ENCODE peak calls at places on chromosomes 2 and 18, in nine cellular contexts. O, P, H, Y, I, Q, C, U and A are unnamed samples.
A peak's percentile ranks its signal among the peaks of the same experiment; 100 is the strongest.

GRCh38 chr2:176558574-176559140 is 289.4 kb downstream of the MTX2 start:
- DNase-seq in O (no peak), P (no peak), H (no peak), Y (no peak), I (no peak), Q (no peak), C (no peak), U (no peak), A (no peak)

GRCh38 chr2:237180987-237181386 is 95.3 kb downstream of the COPS8 start:
- DNase-seq in O (no peak), P (no peak), H (no peak), Y (no peak), I (no peak), Q (no peak), C (no peak), U (no peak), A (no peak)

GRCh38 chr2:26621469-26622199 is 19.5 kb downstream of the CIB4 start:
- DNase-seq in O (no peak), P (no peak), H (no peak), Y (no peak), I (no peak), Q (no peak), C (no peak), U (no peak), A (no peak)

GRCh38 chr18:61360440-61361383 is 27.5 kb downstream of the CDH20 start:
- DNase-seq in O (no peak), P (no peak), H (no peak), Y (no peak), I (no peak), Q (no peak), C (no peak), U (no peak), A (no peak)

GRCh38 chr2:43356774-43357173 is 130.4 kb upstream of the ZFP36L2 start:
- DNase-seq in O (no peak), P (no peak), H (no peak), Y (no peak), I (no peak), Q (no peak), C (no peak), U (no peak), A (no peak)

GRCh38 chr2:58387701-58388100 is 146.6 kb upstream of the FANCL start:
- DNase-seq in O (no peak), P (no peak), H (no peak), Y (no peak), I (no peak), Q (no peak), C (no peak), U (no peak), A (no peak)

GRCh38 chr2:222038086-222038802 is 260.6 kb downstream of the PAX3 start:
- DNase-seq in O (no peak), P (no peak), H (no peak), Y (no peak), I (peak; percentile 26), Q (no peak), C (peak; percentile 9), U (no peak), A (no peak)

GRCh38 chr2:109690822-109691541 is 76.8 kb downstream of the SOWAHC start:
- DNase-seq in O (no peak), P (peak; percentile 54), H (no peak), Y (peak; percentile 84), I (peak; percentile 97), Q (no peak), C (no peak), U (no peak), A (no peak)

GRCh38 chr2:219452361-219453317 is 18.0 kb downstream of the SPEG start:
- DNase-seq in O (no peak), P (peak; percentile 28), H (peak; percentile 81), Y (no peak), I (no peak), Q (peak; percentile 57), C (peak; percentile 92), U (no peak), A (no peak)

GRCh38 chr2:16167471-16168426 is 227.4 kb downstream of the MYCN start:
- DNase-seq in O (no peak), P (no peak), H (no peak), Y (peak; percentile 26), I (no peak), Q (no peak), C (no peak), U (no peak), A (no peak)

GRCh38 chr2:102045697-102046096 is 53.9 kb downstream of the IL1R2 start:
- DNase-seq in O (no peak), P (no peak), H (no peak), Y (no peak), I (no peak), Q (no peak), C (no peak), U (no peak), A (no peak)

GRCh38 chr2:119157850-119158511 is 570 bp downstream of the C1QL2 start:
- DNase-seq in O (no peak), P (no peak), H (no peak), Y (no peak), I (no peak), Q (no peak), C (no peak), U (no peak), A (no peak)

GRCh38 chr18:5298156-5298852 is 2.8 kb upstream of the ZBTB14 start:
- DNase-seq in O (no peak), P (no peak), H (no peak), Y (no peak), I (no peak), Q (no peak), C (no peak), U (no peak), A (no peak)

GRCh38 chr2:123791716-123792115 is 233.4 kb upstream of the CNTNAP5 start:
- DNase-seq in O (no peak), P (no peak), H (no peak), Y (no peak), I (no peak), Q (no peak), C (no peak), U (no peak), A (no peak)

GRCh38 chr2:43215673-43216255 is 10.6 kb downstream of the ZFP36L2 start:
- DNase-seq in O (no peak), P (no peak), H (no peak), Y (no peak), I (no peak), Q (no peak), C (no peak), U (no peak), A (no peak)

GRCh38 chr2:73290049-73290839 is 3.1 kb downstream of the EGR4 start:
- DNase-seq in O (no peak), P (no peak), H (no peak), Y (no peak), I (peak; percentile 72), Q (peak; percentile 37), C (no peak), U (peak; percentile 59), A (peak; percentile 46)

GRCh38 chr2:200703132-200703925 is 108.4 kb upstream of the BZW1 start:
- DNase-seq in O (no peak), P (peak; percentile 19), H (peak; percentile 67), Y (no peak), I (peak; percentile 77), Q (peak; percentile 47), C (peak; percentile 71), U (peak; percentile 31), A (peak; percentile 76)

GRCh38 chr2:19675856-19676460 is 225.8 kb downstream of the TTC32 start:
- DNase-seq in O (no peak), P (no peak), H (no peak), Y (no peak), I (no peak), Q (no peak), C (peak; percentile 46), U (no peak), A (no peak)

GRCh38 chr2:63078852-63079606 is 28.4 kb downstream of the OTX1 start:
- DNase-seq in O (no peak), P (no peak), H (no peak), Y (no peak), I (peak; percentile 59), Q (no peak), C (no peak), U (peak; percentile 28), A (no peak)

GRCh38 chr2:119431155-119431975 is at the start of gene TMEM37:
- DNase-seq in O (no peak), P (peak; percentile 83), H (no peak), Y (peak; percentile 91), I (peak; percentile 55), Q (peak; percentile 11), C (peak; percentile 0), U (peak; percentile 75), A (peak; percentile 71)